ENCODE peak calls at places on chromosomes 13 and 19, in seven cellular contexts. H is iris pigment epithelial cell; J is T-cell; O is stimulated activated CD8-positive, alpha-beta memory T cell treated with anti-CD3 and anti-CD28 coated beads, Interleukin-2, amount 100 ng/mL, for 48 hours; F is NCI-H2081; V is lower lobe of right lung; L is NAMALWA. T is an unnamed sample.

GRCh38 chr19:1747285-1748114 is 5.8 kb upstream of the ONECUT3 start:
- DNase-seq in O (no peak), H (peak; percentile 81), L (no peak), V (no peak), F (no peak), J (no peak), T (peak; percentile 99)

GRCh38 chr13:32938907-32939306 is 77.3 kb upstream of the KL start:
- DNase-seq in L (no peak), V (no peak), H (peak; percentile 79), F (no peak), J (no peak), O (no peak), T (peak; percentile 79)

GRCh38 chr19:1353144-1353543 is 30.6 kb upstream of the NDUFS7 start:
- DNase-seq in J (no peak), H (no peak), L (no peak), O (no peak), V (no peak), F (no peak), T (no peak)

GRCh38 chr19:51739466-51740213 is 12.0 kb downstream of the FPR1 start:
- DNase-seq in F (no peak), V (no peak), J (no peak), O (no peak), L (no peak), H (no peak), T (no peak)

GRCh38 chr13:32911506-32911905 is 104.7 kb upstream of the KL start:
- DNase-seq in L (peak; percentile 51), F (peak; percentile 26), V (no peak), H (peak; percentile 75), J (no peak), O (no peak), T (peak; percentile 79)

GRCh38 chr19:52963229-52963760 is 614 bp upstream of the ZNF816 start:
- DNase-seq in J (no peak), L (no peak), O (no peak), V (no peak), H (no peak), F (no peak), T (no peak)

GRCh38 chr19:862529-863304 is 3.3 kb downstream of the CFD start:
- DNase-seq in O (peak; percentile 78), F (no peak), J (peak; percentile 80), H (peak; percentile 49), V (peak; percentile 86), L (peak; percentile 84), T (peak; percentile 71)

GRCh38 chr13:97539651-97540230 is 105.8 kb downstream of the RAP2A start:
- DNase-seq in J (no peak), O (no peak), V (no peak), F (no peak), H (peak; percentile 60), L (no peak), T (peak; percentile 71)

GRCh38 chr19:36009220-36009619 is 607 bp upstream of the SYNE4 start:
- DNase-seq in V (peak; percentile 82), O (peak; percentile 42), J (peak; percentile 16), F (peak; percentile 34), H (peak; percentile 73), L (no peak), T (peak; percentile 72)

GRCh38 chr19:4379383-4380253 is 20.7 kb downstream of the SH3GL1 start:
- DNase-seq in J (no peak), V (peak; percentile 81), L (peak; percentile 31), F (no peak), O (no peak), H (peak; percentile 48), T (peak; percentile 100)

GRCh38 chr13:54261856-54262255 is 1233.2 kb downstream of the OLFM4 start:
- DNase-seq in V (no peak), O (no peak), L (no peak), H (no peak), F (no peak), J (no peak), T (no peak)

GRCh38 chr13:98998831-98999634 is 21.2 kb upstream of the DOCK9 start:
- DNase-seq in L (peak; percentile 44), O (no peak), H (peak; percentile 36), F (no peak), V (no peak), J (peak; percentile 10), T (no peak)

T was measured in epithelial cell of esophagus.